ENCODE peak calls at places on chromosomes 5 and 9, in eight cellular contexts. R, S, D, A, L, Y, M and X are unnamed samples.

GRCh38 chr5:123283031-123283430 is 140.2 kb downstream of the CEP120 start:
- DNase-seq in Y (no peak), L (no peak), S (no peak), D (no peak), M (peak; percentile 14), R (no peak), A (no peak), X (no peak)

GRCh38 chr9:89779416-89779815 is 174.6 kb downstream of the GADD45G start:
- DNase-seq in S (no peak), L (no peak), R (no peak), A (no peak), Y (no peak), M (no peak), D (no peak), X (no peak)

GRCh38 chr5:44875661-44876250 is 67.0 kb downstream of the MRPS30 start:
- DNase-seq in L (no peak), A (peak; percentile 64), Y (peak; percentile 85), S (peak; percentile 80), D (no peak), M (no peak), R (peak; percentile 57), X (no peak)

GRCh38 chr5:78641060-78641474 is 7.5 kb downstream of the LHFPL2 start:
- DNase-seq in L (no peak), Y (no peak), M (no peak), R (no peak), D (no peak), A (no peak), S (no peak), X (no peak)

GRCh38 chr5:80284720-80285119 is 28.9 kb upstream of the SERINC5 start:
- DNase-seq in A (no peak), D (no peak), M (no peak), L (no peak), R (no peak), Y (no peak), S (no peak), X (peak; percentile 12)

GRCh38 chr5:174625591-174626365 is 98.6 kb upstream of the MSX2 start:
- DNase-seq in Y (no peak), D (no peak), S (no peak), A (no peak), L (no peak), R (no peak), M (peak; percentile 52), X (no peak)

GRCh38 chr5:56409331-56410190 is 176.4 kb upstream of the ANKRD55 start:
- DNase-seq in S (no peak), R (no peak), D (no peak), A (peak; percentile 38), M (no peak), Y (no peak), L (no peak), X (no peak)

GRCh38 chr5:76303917-76304316 is 99.2 kb upstream of the IQGAP2 start:
- DNase-seq in A (no peak), Y (peak; percentile 85), D (no peak), R (peak; percentile 43), S (peak; percentile 80), L (no peak), M (no peak), X (no peak)

GRCh38 chr5:146466521-146467349 is 19.6 kb downstream of the TCERG1 start:
- DNase-seq in L (no peak), M (peak; percentile 8), R (no peak), A (peak; percentile 25), D (no peak), S (no peak), Y (no peak), X (no peak)

GRCh38 chr5:20949636-20950035 is 961.6 kb upstream of the CDH18 start:
- DNase-seq in M (peak; percentile 3), S (no peak), L (no peak), D (no peak), A (no peak), R (no peak), Y (no peak), X (no peak)

GRCh38 chr5:115461506-115462290 is 82.9 kb downstream of the FEM1C start:
- DNase-seq in D (no peak), R (no peak), Y (no peak), A (peak; percentile 38), S (peak; percentile 40), L (no peak), M (no peak), X (no peak)

GRCh38 chr5:176659860-176660461 is 12.7 kb downstream of the TSPAN17 start:
- DNase-seq in A (no peak), L (no peak), D (no peak), Y (no peak), S (no peak), R (no peak), M (no peak), X (no peak)

GRCh38 chr9:72661401-72662135 is 140.2 kb downstream of the TMC1 start:
- DNase-seq in M (no peak), R (no peak), Y (no peak), S (no peak), A (no peak), L (no peak), D (no peak), X (no peak)

GRCh38 chr5:157370967-157371366 is 89.0 kb upstream of the NIPAL4 start:
- DNase-seq in L (no peak), M (peak; percentile 70), Y (no peak), A (no peak), S (no peak), R (no peak), D (no peak), X (no peak)

GRCh38 chr5:39578887-39579497 is 154.2 kb upstream of the DAB2 start:
- DNase-seq in D (no peak), S (peak; percentile 4), M (no peak), R (no peak), Y (peak; percentile 11), L (no peak), A (no peak), X (no peak)
- TF ChIP-seq CTCF in D (peak; percentile 88), S (peak; percentile 30), M (peak; percentile 77), R (peak; percentile 33), Y (peak; percentile 49), L (peak; percentile 62), A (peak; percentile 70), X (peak; percentile 97)

GRCh38 chr5:62206150-62206829 is 99.7 kb upstream of the KIF2A start:
- DNase-seq in L (no peak), R (no peak), Y (no peak), M (peak; percentile 62), A (peak; percentile 28), D (no peak), S (peak; percentile 18), X (no peak)
- TF ChIP-seq CTCF in L (no peak), R (no peak), Y (no peak), M (peak; percentile 44), A (no peak), D (no peak), S (no peak), X (peak; percentile 40)

GRCh38 chr9:2367970-2368369 is 253.6 kb upstream of the VLDLR start:
- DNase-seq in M (no peak), D (no peak), S (peak; percentile 10), L (no peak), Y (no peak), A (no peak), R (no peak), X (no peak)
- TF ChIP-seq CTCF in M (peak; percentile 21), D (no peak), S (peak; percentile 11), L (no peak), Y (no peak), A (no peak), R (no peak), X (peak; percentile 7)

GRCh38 chr5:141608046-141608445 is 10.8 kb downstream of the DIAPH1 start:
- DNase-seq in L (no peak), R (no peak), S (no peak), D (no peak), Y (no peak), A (no peak), M (no peak), X (no peak)

GRCh38 chr5:141605523-141606277 is 13.1 kb downstream of the DIAPH1 start:
- DNase-seq in D (no peak), M (no peak), A (no peak), S (peak; percentile 93), R (peak; percentile 59), Y (peak; percentile 95), L (no peak), X (no peak)

GRCh38 chr5:141608557-141608956 is 10.2 kb downstream of the DIAPH1 start:
- DNase-seq in D (no peak), A (no peak), M (no peak), Y (no peak), S (no peak), L (no peak), R (no peak), X (no peak)

GRCh38 chr5:141611289-141611688 is 7.5 kb downstream of the DIAPH1 start:
- DNase-seq in A (no peak), D (no peak), M (peak; percentile 42), Y (no peak), S (no peak), R (no peak), L (no peak), X (no peak)

DNA sequence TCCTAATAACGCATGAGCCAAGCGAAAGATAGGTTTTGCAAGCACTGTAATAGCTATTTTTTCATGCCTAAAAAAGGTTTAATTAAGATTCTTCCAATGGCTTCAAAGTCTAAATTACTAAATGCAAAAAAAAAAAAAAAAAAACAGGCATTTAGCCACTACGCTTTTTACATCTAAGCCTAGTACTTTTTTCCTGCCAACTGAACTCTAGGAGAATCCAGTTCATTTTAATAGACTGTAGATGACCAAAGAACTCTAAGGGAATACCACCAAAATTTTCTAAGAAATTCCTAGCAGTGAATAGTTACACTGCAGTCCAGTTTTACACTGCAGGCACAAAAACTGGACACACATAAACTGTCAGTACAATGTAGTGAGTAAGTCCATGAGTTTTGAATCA is 9.8 kb downstream of the DIAPH1 start:
- DNase-seq in Y (no peak), R (no peak), M (no peak), S (no peak), D (no peak), L (no peak), A (no peak), X (no peak)
- TF ChIP-seq CTCF in Y (no peak), R (no peak), M (no peak), S (no peak), D (no peak), L (no peak), A (no peak), X (no peak)